ENCODE peak calls at places on chromosomes 4 and X, in six cellular contexts. P is tibial artery, Z is body of pancreas, V is HAP-1, O is tibial nerve, L is brain microvascular endothelial cell. K is an unnamed sample. For H3K27me3, the result is how much of the 10 kb centered on the place peaks cover.

GRCh38 chr4:168632246-168632832 is 135.5 kb downstream of the PALLD start:
- DNase-seq in P (no peak), Z (no peak), V (peak), O (no peak), L (no peak), K (no peak)

GRCh38 chrX:17519349-17519748 is 144.3 kb downstream of the NHS start:
- DNase-seq in P (peak), Z (no peak), V (no peak), O (peak), L (no peak), K (no peak)

GRCh38 chr4:176547005-176547404 is 227.2 kb downstream of the SPCS3 start:
- DNase-seq in P (no peak), Z (no peak), V (no peak), O (no peak), L (peak), K (no peak)

GRCh38 chr4:122992111-122992510 is 69.7 kb upstream of the NUDT6 start:
- DNase-seq in P (no peak), Z (no peak), V (no peak), O (no peak), L (no peak), K (no peak)

GRCh38 chrX:77910108-77910840 is at the start of gene ATP7A:
- DNase-seq in P (peak), Z (peak), V (peak), O (peak), L (peak), K (peak)

GRCh38 chr4:39029752-39030694 is 2.2 kb downstream of the TMEM156 start:
- DNase-seq in P (no peak), Z (no peak), V (no peak), O (no peak), L (no peak), K (no peak)

GRCh38 chr4:71333960-71334951 is 4.6 kb upstream of the SLC4A4 start:
- DNase-seq in P (no peak), Z (no peak), V (no peak), O (no peak), L (peak), K (no peak)

GRCh38 chr4:4270529-4270928 is 19.4 kb downstream of the LYAR start:
- DNase-seq in P (no peak), Z (no peak), V (no peak), O (no peak), L (peak), K (no peak)

GRCh38 chr4:70704333-70705145 is 16.2 kb downstream of the UTP3 start:
- DNase-seq in P (peak), Z (peak), V (peak), O (peak), L (peak), K (no peak)

GRCh38 chrX:44872319-44872816 is 620 bp upstream of the KDM6A start:
- DNase-seq in P (peak), Z (peak), V (no peak), O (peak), L (no peak), K (no peak)

GRCh38 chr4:78644744-78645330 is 93.3 kb downstream of the ANXA3 start:
- DNase-seq in P (peak), Z (peak), V (peak), O (peak), L (peak), K (peak)

GRCh38 chrX:4315891-4316290 is 602.4 kb upstream of the PRKX start:
- DNase-seq in P (no peak), Z (no peak), V (no peak), O (no peak), L (no peak), K (no peak)

GRCh38 chr4:21304061-21304541 is 603.8 kb downstream of the PACRGL start:
- DNase-seq in P (no peak), Z (no peak), V (no peak), O (no peak), L (no peak), K (no peak)

DNA sequence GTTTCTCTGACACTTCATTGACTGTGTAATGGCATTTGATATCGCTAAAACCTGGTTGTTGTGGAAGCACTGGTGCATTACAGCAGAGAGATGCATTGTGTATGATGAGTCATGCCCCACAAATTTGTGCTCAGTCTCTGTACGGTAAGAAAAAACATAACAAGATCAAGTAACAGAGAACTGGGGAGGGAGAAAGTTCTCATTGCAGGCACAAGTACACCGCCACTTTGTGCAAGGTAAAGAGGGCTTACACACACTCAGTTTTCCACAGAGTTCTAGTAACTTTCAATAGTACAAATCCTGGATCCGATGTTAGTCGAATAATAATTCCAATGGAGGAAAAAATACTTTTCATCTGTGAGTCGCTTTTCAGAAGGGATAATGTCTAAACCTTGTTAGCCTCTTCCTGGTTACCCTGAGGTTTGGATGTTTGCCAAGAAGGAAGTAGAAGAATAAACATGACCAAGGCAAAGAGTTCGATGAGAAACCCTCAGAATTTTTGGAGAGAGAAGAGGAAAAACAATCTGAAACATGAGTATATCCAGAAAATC is 512.5 kb upstream of the SLIT2 start:
- DNase-seq in P (no peak), Z (no peak), V (no peak), O (no peak), L (peak), K (peak)
- H3K4me3 ChIP-seq in P (no peak), Z (no peak), V (no peak), O (no peak), L (peak), K (no peak)

DNA sequence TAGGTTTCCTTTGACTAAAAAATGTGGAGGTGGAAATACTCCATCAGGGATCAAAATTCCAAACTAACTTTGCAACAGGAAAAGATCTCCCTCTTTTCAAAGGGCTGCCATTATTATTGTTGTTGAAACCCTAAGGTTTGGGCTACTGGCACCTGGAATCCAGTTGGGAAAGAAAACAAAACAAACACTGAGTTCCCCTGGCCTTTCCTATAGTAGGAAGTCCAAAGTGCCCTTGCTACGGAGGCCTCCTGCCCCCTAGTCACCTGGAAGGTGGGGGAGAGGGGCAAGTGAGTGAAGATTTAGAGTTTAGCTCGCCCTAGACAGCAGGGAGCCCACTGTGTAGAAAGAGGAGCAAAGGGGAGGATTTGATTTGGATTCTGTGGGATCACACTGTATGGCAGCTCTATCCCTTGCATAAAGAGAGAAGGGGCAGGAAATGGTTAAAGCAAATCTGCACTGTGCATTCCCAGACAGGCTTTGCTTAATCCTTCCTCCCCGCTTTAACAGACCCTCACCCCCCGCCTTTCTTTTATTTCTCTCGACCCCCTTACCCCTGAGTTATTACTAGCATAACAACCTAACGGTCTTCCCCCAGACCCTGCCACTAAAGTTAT is 659 bp upstream of the FAT4 start:
- DNase-seq in P (no peak), Z (no peak), V (peak), O (no peak), L (no peak), K (no peak)
- H3K27me3 ChIP-seq in P (under half), Z (under half), V (under half), O (under half), L (under half), K (under half)

GRCh38 chr4:146647615-146648383 is 9.1 kb downstream of the POU4F2 start:
- DNase-seq in P (no peak), Z (no peak), V (no peak), O (no peak), L (no peak), K (no peak)
- H3K4me3 ChIP-seq in P (no peak), Z (no peak), V (no peak), O (no peak), L (no peak), K (no peak)

DNA sequence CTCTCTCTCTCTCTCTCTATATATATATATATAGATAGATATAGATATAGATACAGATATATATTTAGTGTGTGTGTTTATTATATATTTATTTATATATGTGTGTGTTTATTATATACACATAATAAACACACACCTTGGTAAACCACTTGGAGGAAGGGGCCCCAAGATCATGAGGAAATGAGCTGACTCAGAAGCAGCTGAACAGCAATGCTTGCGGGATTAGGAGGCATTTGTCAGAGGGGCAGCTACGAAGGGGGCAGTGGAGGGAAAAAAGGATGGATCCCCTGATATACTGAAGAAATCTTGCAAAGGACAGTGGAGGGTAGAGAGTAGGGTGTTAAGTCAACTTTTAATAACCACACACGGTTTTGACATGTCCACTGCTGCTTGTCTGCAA is 120.0 kb upstream of the SORBS2 start:
- DNase-seq in P (no peak), Z (no peak), V (no peak), O (no peak), L (peak), K (no peak)
- H3K27me3 ChIP-seq in P (under half), Z (under half), V (under half), O (under half), L (under half), K (under half)

GRCh38 chr4:37427193-37427592 is 182.7 kb downstream of the NWD2 start:
- DNase-seq in P (no peak), Z (no peak), V (no peak), O (no peak), L (no peak), K (no peak)
- H3K4me3 ChIP-seq in P (no peak), Z (no peak), V (no peak), O (no peak), L (no peak), K (no peak)

GRCh38 chrX:40010550-40011364 is 87.0 kb downstream of the BCOR start:
- DNase-seq in P (no peak), Z (no peak), V (no peak), O (no peak), L (no peak), K (no peak)
- H3K27me3 ChIP-seq in P (under half), Z (under half), V (under half), O (under half), L (under half), K (half or more)

GRCh38 chrX:136106920-136107534 is 40.3 kb upstream of the FHL1 start:
- DNase-seq in P (no peak), Z (no peak), V (no peak), O (no peak), L (no peak), K (no peak)
- H3K4me3 ChIP-seq in P (no peak), Z (no peak), V (no peak), O (no peak), L (no peak), K (no peak)

GRCh38 chrX:48153769-48154168 is 23.3 kb downstream of the SPACA5B start:
- DNase-seq in P (no peak), Z (no peak), V (no peak), O (no peak), L (no peak), K (no peak)
- H3K27me3 ChIP-seq in P (under half), Z (under half), V (under half), O (under half), L (under half), K (under half)